ENCODE peak calls at places on chromosomes 16 and 17, in ten cellular contexts. Y is WTC11; U is CD4-positive, alpha-beta T cell; E is tibial artery; Z is AG09319; G is nephron progenitor cell; R is left ventricle myocardium inferior; X is heart left ventricle; N is foreskin fibroblast; B is ovary. P is an unnamed sample.

GRCh38 chr16:29843942-29844341 is 19.1 kb downstream of the CDIPT start:
- DNase-seq in Y (no peak), E (no peak), G (no peak), Z (no peak), B (no peak), N (no peak), U (no peak), X (no peak), R (no peak), P (no peak)

GRCh38 chr17:63154586-63155244 is 188.7 kb downstream of the TANC2 start:
- DNase-seq in X (no peak), B (no peak), Y (no peak), Z (no peak), R (no peak), N (peak; percentile 31), U (no peak), E (no peak), G (no peak), P (no peak)

GRCh38 chr16:86854058-86854621 is 275.8 kb downstream of the FOXL1 start:
- DNase-seq in E (no peak), Y (no peak), B (no peak), X (no peak), R (no peak), G (no peak), Z (peak; percentile 90), N (peak; percentile 98), U (no peak), P (no peak)

GRCh38 chr17:1073241-1073962 is 76.5 kb downstream of the TIMM22 start:
- DNase-seq in N (no peak), Z (no peak), Y (no peak), E (no peak), U (no peak), X (peak; percentile 47), B (no peak), G (no peak), R (no peak), P (no peak)

GRCh38 chr16:70512456-70512855 is 10.9 kb downstream of the COG4 start:
- DNase-seq in X (no peak), E (no peak), U (no peak), Z (no peak), G (no peak), R (no peak), Y (no peak), B (no peak), N (peak; percentile 39), P (no peak)

GRCh38 chr16:25093208-25094061 is 18.1 kb upstream of the LCMT1 start:
- DNase-seq in Z (no peak), U (no peak), G (no peak), B (no peak), N (no peak), Y (no peak), X (no peak), R (no peak), E (no peak), P (no peak)

GRCh38 chr16:30771726-30772125 is 9.6 kb downstream of the RNF40 start:
- DNase-seq in N (no peak), Y (no peak), G (no peak), E (no peak), B (no peak), R (peak; percentile 11), Z (no peak), X (no peak), U (no peak), P (no peak)

GRCh38 chr16:83231771-83232170 is 576.0 kb upstream of the HSBP1 start:
- DNase-seq in G (no peak), B (no peak), X (no peak), U (no peak), R (no peak), E (no peak), Z (no peak), Y (no peak), N (peak; percentile 3), P (no peak)

GRCh38 chr17:36117505-36118382 is 14.1 kb downstream of the CCL4 start:
- DNase-seq in E (no peak), B (no peak), X (no peak), U (no peak), Y (no peak), N (no peak), R (no peak), Z (no peak), G (no peak), P (peak; percentile 43)

GRCh38 chr17:77503916-77504651 is 363.3 kb downstream of the SEC14L1 start:
- DNase-seq in E (no peak), R (no peak), N (peak; percentile 29), G (no peak), Z (no peak), U (no peak), X (no peak), B (no peak), Y (peak; percentile 64), P (no peak)

GRCh38 chr17:17866425-17866824 is 29.6 kb upstream of the SREBF1 start:
- DNase-seq in R (no peak), Y (no peak), N (no peak), G (no peak), B (no peak), U (no peak), Z (no peak), E (no peak), X (no peak), P (no peak)

GRCh38 chr16:80971814-80972213 is 34.9 kb downstream of the CMC2 start:
- DNase-seq in E (no peak), B (no peak), Z (no peak), X (no peak), N (no peak), R (no peak), G (no peak), U (no peak), Y (no peak), P (no peak)

GRCh38 chr17:18261146-18261515 is 669 bp downstream of the MIEF2 start:
- DNase-seq in B (peak; percentile 70), N (peak; percentile 80), Z (no peak), E (peak; percentile 72), Y (no peak), U (no peak), G (no peak), X (peak; percentile 85), R (peak; percentile 85), P (no peak)

GRCh38 chr17:27384261-27384701 is 72.0 kb upstream of the KSR1 start:
- DNase-seq in G (no peak), R (peak; percentile 68), E (peak; percentile 71), N (peak; percentile 98), Z (peak; percentile 70), Y (no peak), X (peak; percentile 71), B (no peak), U (no peak), P (no peak)

GRCh38 chr17:67377727-67378443 is 804 bp downstream of the PITPNC1 start:
- DNase-seq in Z (no peak), X (peak; percentile 81), E (peak; percentile 47), B (peak; percentile 59), N (peak; percentile 65), U (peak; percentile 44), G (peak; percentile 62), R (peak; percentile 60), Y (peak; percentile 54), P (no peak)
- TF ChIP-seq CTCF in Z (peak; percentile 26), X (peak; percentile 22), E (no peak), B (peak; percentile 46), N (no peak), U (peak; percentile 19), G (no peak), R (peak; percentile 29), Y (no peak), P (peak; percentile 34)

DNA sequence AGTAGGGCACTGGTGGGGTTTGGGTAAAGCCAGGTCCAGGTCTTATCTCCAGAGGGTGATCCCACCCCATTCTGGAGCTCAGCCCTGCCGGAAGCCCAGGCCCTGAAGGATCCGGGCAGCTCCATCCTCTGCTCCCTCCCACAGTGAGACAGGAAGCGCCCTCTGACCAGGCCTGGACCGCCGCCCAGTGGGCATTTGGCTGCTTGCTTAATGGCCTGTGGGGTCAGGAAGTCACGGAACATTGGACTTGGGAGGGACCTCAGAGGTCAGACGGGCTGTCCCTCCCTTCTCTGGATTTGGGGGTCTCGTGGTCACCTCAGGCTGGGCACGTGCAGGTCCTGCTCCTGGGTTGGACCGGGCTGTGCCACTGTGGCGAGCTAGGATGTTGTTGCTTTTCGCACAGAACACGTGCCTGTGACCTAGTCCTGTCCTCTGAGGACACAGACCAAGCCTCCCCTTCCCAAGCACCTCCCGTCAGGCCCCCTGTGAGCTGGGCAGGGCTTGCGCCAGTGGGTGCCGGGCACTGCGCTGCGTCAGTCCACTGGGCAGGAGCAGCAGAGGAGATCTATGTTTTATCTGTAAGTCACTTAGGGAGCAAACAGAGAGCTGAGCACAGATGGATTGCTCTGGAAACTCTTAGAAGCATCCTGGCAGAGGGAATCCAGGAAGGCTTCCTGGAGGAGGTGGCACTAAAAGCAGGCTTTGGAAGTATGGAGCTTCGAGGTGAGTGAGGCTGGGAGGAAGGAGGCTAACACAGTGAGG is 49.4 kb upstream of the GSE1 start:
- DNase-seq in G (peak; percentile 68), E (peak; percentile 84), Z (no peak), Y (no peak), R (peak; percentile 73), X (peak; percentile 90), N (peak; percentile 65), U (no peak), B (peak; percentile 72), P (no peak)
- TF ChIP-seq CTCF in G (peak; percentile 42), E (peak; percentile 15), Z (no peak), Y (no peak), R (peak; percentile 38), X (no peak), N (no peak), U (no peak), B (no peak), P (no peak)

GRCh38 chr16:57663917-57664661 is 4.0 kb upstream of the ADGRG3 start:
- DNase-seq in X (no peak), U (no peak), E (no peak), Z (no peak), Y (no peak), R (no peak), G (no peak), N (no peak), B (no peak), P (no peak)
- TF ChIP-seq CTCF in X (no peak), U (no peak), E (no peak), Z (no peak), Y (no peak), R (no peak), G (no peak), N (no peak), B (no peak), P (peak; percentile 16)

GRCh38 chr17:39705786-39706348 is 6.0 kb downstream of the ERBB2 start:
- DNase-seq in Y (no peak), G (no peak), U (no peak), E (no peak), B (no peak), R (peak; percentile 53), Z (no peak), N (no peak), X (peak; percentile 66), P (no peak)

GRCh38 chr17:39702901-39703893 is 3.3 kb downstream of the ERBB2 start:
- DNase-seq in R (no peak), U (no peak), N (peak; percentile 16), E (no peak), X (no peak), B (no peak), Y (no peak), Z (no peak), G (no peak), P (peak; percentile 16)

GRCh38 chr17:39706383-39706782 is 6.5 kb downstream of the ERBB2 start:
- DNase-seq in G (no peak), Y (no peak), B (no peak), Z (no peak), X (no peak), U (no peak), E (no peak), R (no peak), N (no peak), P (no peak)

GRCh38 chr17:39703913-39704312 is 4.0 kb downstream of the ERBB2 start:
- DNase-seq in B (no peak), N (no peak), Z (no peak), R (no peak), E (no peak), U (no peak), X (no peak), G (no peak), Y (no peak), P (no peak)

GRCh38 chr17:39704821-39705551 is 5.1 kb downstream of the ERBB2 start:
- DNase-seq in N (peak; percentile 60), R (no peak), Z (peak; percentile 11), X (no peak), G (no peak), Y (peak; percentile 38), B (no peak), E (peak; percentile 58), U (no peak), P (no peak)
- TF ChIP-seq CTCF in N (peak; percentile 31), R (peak; percentile 42), Z (peak; percentile 33), X (no peak), G (no peak), Y (no peak), B (no peak), E (peak; percentile 84), U (no peak), P (no peak)